ENCODE peak calls at places on chromosomes 11 and 22, in seven cellular contexts. T is IMR-90, Z is H9, B is mesendoderm, X is neuronal stem cell, H is H1, D is trophoblast cell. N is an unnamed sample. For H3K4me1, the result is how much of the 10 kb centered on the place peaks cover.

GRCh38 chr11:12090061-12090572 is 20.3 kb upstream of the MICAL2 start:
- DNase-seq in T (peak), Z (no peak), B (peak), X (no peak), H (no peak), D (no peak), N (no peak)

GRCh38 chr11:64396079-64396591 is 37.2 kb downstream of the RPS6KA4 start:
- DNase-seq in T (no peak), Z (peak), B (peak), X (no peak), H (peak), D (no peak), N (peak)

GRCh38 chr11:95149659-95150294 is 60.1 kb downstream of the ENDOD1 start:
- DNase-seq in T (no peak), Z (peak), B (peak), X (peak), H (peak), D (no peak), N (peak)

GRCh38 chr11:116808262-116809175 is 14.6 kb downstream of the APOA4 start:
- DNase-seq in T (peak), Z (no peak), B (no peak), X (no peak), H (no peak), D (peak), N (no peak)

GRCh38 chr22:18023509-18024275 is 669 bp downstream of the MICAL3 start:
- DNase-seq in T (peak), Z (peak), B (peak), X (peak), H (peak), D (peak), N (peak)

GRCh38 chr11:72776844-72777754 is 16.7 kb downstream of the STARD10 start:
- DNase-seq in T (no peak), Z (no peak), B (peak), X (no peak), H (no peak), D (peak), N (no peak)

GRCh38 chr11:117231637-117232021 is 244 bp downstream of the PCSK7 start:
- DNase-seq in T (no peak), Z (no peak), B (no peak), X (no peak), H (no peak), D (no peak), N (no peak)

GRCh38 chr11:32100495-32100894 is 9.6 kb downstream of the RCN1 start:
- DNase-seq in T (peak), Z (no peak), B (no peak), X (no peak), H (no peak), D (no peak), N (peak)

GRCh38 chr22:32754413-32755041 is 47.0 kb upstream of the TIMP3 start:
- DNase-seq in T (peak), Z (no peak), B (no peak), X (no peak), H (no peak), D (peak), N (peak)

GRCh38 chr22:37148031-37148651 is 1.6 kb downstream of the IL2RB start:
- DNase-seq in T (no peak), Z (no peak), B (no peak), X (no peak), H (no peak), D (no peak), N (no peak)

GRCh38 chr11:130631119-130631518 is 182.7 kb downstream of the ADAMTS15 start:
- DNase-seq in T (peak), Z (no peak), B (no peak), X (no peak), H (no peak), D (peak), N (peak)

GRCh38 chr22:44023404-44024287 is 456 bp upstream of the PARVB start:
- DNase-seq in T (peak), Z (peak), B (peak), X (no peak), H (peak), D (no peak), N (peak)
- H3K4me2 ChIP-seq in T (peak), Z (peak), B (peak), X (peak), H (peak), D (peak), N (peak)

GRCh38 chr11:21278840-21279239 is 609.5 kb downstream of the NELL1 start:
- DNase-seq in T (no peak), Z (no peak), B (no peak), X (no peak), H (no peak), D (no peak), N (no peak)
- H3K18ac ChIP-seq in T (no peak), Z (no peak), B (no peak), X (no peak), H (no peak), D (no peak), N (no peak)

GRCh38 chr22:41480397-41480735 is 11.4 kb downstream of the ACO2 start:
- DNase-seq in T (peak), Z (no peak), B (no peak), X (no peak), H (no peak), D (no peak), N (no peak)

GRCh38 chr22:41479671-41480396 is 10.9 kb downstream of the ACO2 start:
- DNase-seq in T (peak), Z (peak), B (peak), X (peak), H (peak), D (no peak), N (peak)

GRCh38 chr22:41481925-41482318 is 13.0 kb downstream of the ACO2 start:
- DNase-seq in T (no peak), Z (peak), B (no peak), X (no peak), H (peak), D (no peak), N (no peak)

GRCh38 chr22:41482319-41482935 is 13.5 kb downstream of the ACO2 start:
- DNase-seq in T (peak), Z (no peak), B (no peak), X (no peak), H (no peak), D (no peak), N (peak)

GRCh38 chr22:41481131-41481830 is 12.4 kb downstream of the ACO2 start:
- DNase-seq in T (peak), Z (no peak), B (peak), X (no peak), H (no peak), D (peak), N (no peak)
- H3K4me1 ChIP-seq in T (under half), Z (under half), B (under half), X (under half), H (under half), D (under half), N (under half)

DNA sequence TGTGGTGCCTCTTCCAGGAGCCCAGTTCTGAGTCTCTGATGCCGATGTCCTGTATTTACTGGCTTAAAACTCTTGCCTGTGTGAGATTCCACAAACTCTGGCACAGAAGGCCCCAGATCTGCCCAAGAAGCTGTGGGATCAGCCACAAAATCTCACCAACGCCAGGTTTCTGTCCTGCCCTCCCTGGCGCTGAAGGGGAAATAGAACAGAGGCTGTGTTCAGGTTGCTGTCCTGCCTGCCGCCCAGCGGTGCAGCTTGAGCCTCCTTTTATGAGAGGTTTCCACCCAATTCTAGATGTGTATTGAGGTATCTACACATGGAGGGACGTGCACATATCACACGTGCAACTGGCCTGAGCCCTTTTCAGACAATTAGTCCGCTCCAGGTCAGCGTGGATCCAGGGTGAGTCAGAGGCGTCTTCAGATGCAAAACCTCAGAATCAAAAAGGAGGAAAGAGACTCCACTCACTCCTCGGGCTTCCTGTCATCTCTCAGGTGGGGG is 2.2 kb downstream of the TMEM80 start:
- DNase-seq in T (peak), Z (peak), B (no peak), X (no peak), H (no peak), D (no peak), N (peak)
- H3K4me2 ChIP-seq in T (peak), Z (peak), B (no peak), X (no peak), H (no peak), D (no peak), N (peak)

DNA sequence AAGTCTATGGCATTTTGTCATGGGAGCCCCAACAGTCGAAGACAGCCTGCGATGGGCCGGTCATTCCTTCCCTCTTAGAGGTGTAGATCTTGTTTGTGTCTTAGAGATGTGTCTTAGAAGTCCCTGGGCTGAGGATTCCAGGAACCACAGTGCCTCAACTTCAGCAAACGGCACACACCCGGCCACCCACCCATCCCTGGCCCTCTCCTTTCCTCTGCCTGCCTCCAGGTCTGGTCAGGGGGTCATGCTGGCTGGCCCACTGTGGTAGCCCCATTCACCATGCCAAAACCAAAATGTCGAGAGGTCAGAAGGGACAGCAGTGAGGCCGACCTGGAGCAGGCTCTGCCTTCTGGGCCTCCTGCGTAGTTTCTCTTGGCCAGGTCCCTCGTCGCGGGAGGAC is 857.9 kb downstream of the TBC1D22A start:
- DNase-seq in T (no peak), Z (no peak), B (no peak), X (no peak), H (peak), D (no peak), N (no peak)
- H3K18ac ChIP-seq in T (no peak), Z (no peak), B (no peak), X (peak), H (no peak), D (no peak), N (no peak)

DNA sequence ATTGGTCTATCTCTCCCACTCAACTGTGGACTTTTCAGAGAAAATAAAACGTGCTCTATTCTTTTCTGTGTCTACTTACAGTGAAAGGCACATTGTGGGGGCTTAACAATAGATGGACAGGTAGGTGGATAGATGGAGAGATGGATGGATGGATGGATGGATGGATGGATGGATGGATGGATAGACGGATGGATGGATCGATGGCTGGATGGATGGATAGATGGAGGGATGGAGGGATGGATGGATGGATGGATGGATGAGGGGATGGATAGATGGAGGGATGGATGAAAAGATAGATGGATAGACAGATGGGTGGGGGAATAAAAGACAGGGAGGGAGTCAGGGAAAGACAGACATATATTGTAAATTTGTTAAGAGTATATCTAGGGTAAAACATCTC is 14.2 kb upstream of the SLC1A2 start:
- DNase-seq in T (no peak), Z (no peak), B (no peak), X (no peak), H (no peak), D (no peak), N (no peak)
- H3K4me1 ChIP-seq in T (under half), Z (under half), B (under half), X (under half), H (under half), D (under half), N (under half)

DNA sequence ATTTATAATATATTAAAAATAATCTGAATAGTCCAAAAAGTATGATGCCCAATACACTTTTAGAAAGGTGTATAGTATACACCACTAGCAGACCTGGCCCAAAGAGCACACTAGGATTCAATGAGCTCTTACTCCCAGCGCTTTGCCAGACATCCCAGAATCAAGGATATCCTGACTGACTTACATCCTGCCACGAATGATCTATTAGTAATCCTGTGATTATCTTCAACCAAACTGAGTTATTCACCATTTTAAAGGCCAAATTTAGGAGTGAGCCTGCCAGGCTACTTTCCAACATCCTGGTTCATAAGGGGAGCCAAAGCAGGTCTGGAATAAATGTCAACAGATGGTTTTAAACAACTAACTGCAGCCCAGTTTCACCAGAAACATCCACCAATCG is 60.8 kb upstream of the FAM181B start:
- DNase-seq in T (no peak), Z (no peak), B (no peak), X (no peak), H (no peak), D (no peak), N (no peak)
- H3K4me2 ChIP-seq in T (no peak), Z (no peak), B (no peak), X (no peak), H (no peak), D (no peak), N (no peak)

GRCh38 chr11:78684377-78684776 is 109.7 kb upstream of the NARS2 start:
- DNase-seq in T (peak), Z (no peak), B (peak), X (no peak), H (no peak), D (no peak), N (peak)

GRCh38 chr11:78688460-78688859 is 113.8 kb upstream of the NARS2 start:
- DNase-seq in T (no peak), Z (no peak), B (peak), X (no peak), H (no peak), D (peak), N (no peak)

GRCh38 chr11:78683774-78684173 is 109.1 kb upstream of the NARS2 start:
- DNase-seq in T (no peak), Z (no peak), B (no peak), X (no peak), H (no peak), D (no peak), N (no peak)

GRCh38 chr11:78689558-78690153 is 115.0 kb upstream of the NARS2 start:
- DNase-seq in T (no peak), Z (no peak), B (no peak), X (no peak), H (no peak), D (no peak), N (no peak)

DNA sequence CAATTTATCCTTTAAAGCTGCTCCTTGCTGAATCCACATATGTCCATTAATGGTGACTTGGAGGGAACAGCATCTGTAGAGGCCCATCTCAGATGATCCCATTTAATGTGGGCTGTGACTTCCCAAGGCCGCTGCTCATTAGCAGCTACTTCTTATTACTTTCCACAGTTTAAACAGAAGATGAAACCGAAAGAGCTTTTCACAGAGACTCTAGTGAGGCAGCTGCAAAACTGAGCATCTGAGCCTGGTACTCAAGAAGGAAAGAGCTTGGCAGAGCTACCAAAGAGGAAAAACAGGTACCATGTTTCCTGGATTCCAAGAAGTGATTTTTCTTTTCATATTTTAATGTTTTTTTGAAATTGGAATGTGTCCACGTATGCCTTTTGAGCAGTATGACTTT is 110.5 kb upstream of the NARS2 start:
- DNase-seq in T (no peak), Z (no peak), B (no peak), X (no peak), H (no peak), D (no peak), N (no peak)
- H3K18ac ChIP-seq in T (no peak), Z (no peak), B (no peak), X (no peak), H (no peak), D (no peak), N (no peak)

DNA sequence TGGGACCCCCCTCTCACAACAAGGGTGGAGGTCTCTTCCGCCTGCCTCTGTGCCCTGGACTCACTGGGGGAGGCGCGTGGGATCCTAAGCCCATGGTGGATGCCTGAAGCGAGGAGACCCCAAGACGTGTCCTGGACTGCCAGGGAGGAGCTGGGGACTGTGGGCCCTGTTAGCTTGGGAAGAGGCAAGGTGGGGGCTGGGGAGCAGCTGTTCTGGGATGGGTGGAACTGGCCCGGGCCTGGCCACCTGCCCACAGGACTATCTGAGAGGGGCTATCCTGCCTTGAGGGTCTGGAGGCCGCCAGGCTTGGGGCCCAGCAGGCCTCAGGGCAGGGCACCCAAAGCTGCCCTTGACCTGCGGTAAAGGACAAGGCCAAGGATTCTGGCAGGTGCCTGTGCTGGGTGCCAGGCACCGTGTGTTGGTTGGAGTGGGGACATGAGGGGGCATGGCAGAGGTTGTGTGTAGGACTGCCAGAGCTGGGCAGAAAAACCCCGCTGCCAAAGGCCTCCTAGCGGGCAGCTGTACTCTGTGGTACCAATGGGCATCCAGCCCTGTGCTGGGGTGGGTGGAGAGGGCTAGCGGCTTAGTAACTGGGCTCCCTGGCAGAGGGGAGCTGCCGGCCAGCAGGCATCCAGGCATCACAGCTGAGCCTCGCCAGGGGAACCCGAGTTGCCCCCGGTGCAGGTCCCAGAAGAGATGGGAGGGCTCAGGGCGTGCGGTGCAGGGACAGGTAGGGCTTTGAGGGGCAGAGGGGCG is 670 bp downstream of the LSP1 start:
- DNase-seq in T (no peak), Z (no peak), B (no peak), X (no peak), H (no peak), D (no peak), N (no peak)
- H3K4me1 ChIP-seq in T (under half), Z (under half), B (under half), X (under half), H (under half), D (under half), N (under half)

GRCh38 chr22:27174970-27175369 is 517.6 kb downstream of the MIAT start:
- DNase-seq in T (no peak), Z (no peak), B (no peak), X (peak), H (no peak), D (no peak), N (no peak)
- H3K4me2 ChIP-seq in T (no peak), Z (peak), B (no peak), X (no peak), H (peak), D (no peak), N (no peak)